ENCODE peak calls at places on chromosomes 1 and 21, in five cellular contexts. Z is stimulated activated CD4-positive, alpha-beta T cell treated with anti-CD3 and anti-CD28 coated beads, Interleukin-4, amount 100 ng/mL, for 24 hours; Y is activated CD8-positive, alpha-beta memory T cell treated with anti-CD3 and anti-CD28 coated beads for 48 hours; E is fibroblast of lung; J is GM04504. Q is an unnamed sample.

GRCh38 chr1:64041366-64042131 is 161.9 kb upstream of the UBE2U start:
- DNase-seq in Z (no peak), Y (no peak), E (no peak), J (no peak), Q (no peak)

GRCh38 chr1:92310185-92310597 is 11.3 kb downstream of the RPAP2 start:
- DNase-seq in Z (no peak), Y (no peak), E (no peak), J (no peak), Q (no peak)

GRCh38 chr1:228037401-228038386 is 30.9 kb downstream of the WNT3A start:
- DNase-seq in Z (peak), Y (peak), E (peak), J (no peak), Q (no peak)

GRCh38 chr1:154221815-154222081 is 993 bp downstream of the UBAP2L start:
- DNase-seq in Z (no peak), Y (no peak), E (peak), J (no peak), Q (peak)

GRCh38 chr1:99705385-99705784 is 59.5 kb downstream of the PALMD start:
- DNase-seq in Z (no peak), Y (no peak), E (no peak), J (no peak), Q (no peak)

GRCh38 chr1:201614262-201615015 is 75.5 kb downstream of the NAV1 start:
- DNase-seq in Z (no peak), Y (no peak), E (no peak), J (no peak), Q (no peak)

GRCh38 chr21:41761211-41762181 is 5.4 kb downstream of the RIPK4 start:
- DNase-seq in Z (no peak), Y (no peak), E (no peak), J (no peak), Q (no peak)

GRCh38 chr1:213122514-213122929 is 71.5 kb downstream of the RPS6KC1 start:
- DNase-seq in Z (no peak), Y (no peak), E (peak), J (no peak), Q (peak)

GRCh38 chr1:173525936-173526335 is 48.8 kb downstream of the PRDX6 start:
- DNase-seq in Z (no peak), Y (no peak), E (no peak), J (no peak), Q (no peak)

GRCh38 chr1:30715216-30715615 is 8.2 kb downstream of the MATN1 start:
- DNase-seq in Z (peak), Y (no peak), E (no peak), J (no peak), Q (no peak)

GRCh38 chr21:35933466-35933865 is 126.9 kb downstream of the SETD4 start:
- DNase-seq in Z (no peak), Y (no peak), E (peak), J (peak), Q (no peak)

GRCh38 chr1:220410681-220411080 is 117.3 kb upstream of the MARK1 start:
- DNase-seq in Z (no peak), Y (no peak), E (peak), J (no peak), Q (no peak)